ENCODE peak calls at places on chromosomes 16 and 17, in six cellular contexts. One of them, this sample, is unnamed.

GRCh38 chr17:82301916-82302497 is 15.4 kb downstream of the CD7 start:
- DNase-seq in astrocyte: no peak
- DNase-seq in fibroblast of villous mesenchyme: no peak
- DNase-seq in fibroblast of mammary gland: no peak
- DNase-seq in transverse colon: peak; percentile 47
- DNase-seq in tibial nerve: no peak
- DNase-seq in this sample: no peak

GRCh38 chr16:20064931-20065330 is 8.8 kb downstream of the GPR139 start:
- DNase-seq in astrocyte: no peak
- DNase-seq in fibroblast of villous mesenchyme: no peak
- DNase-seq in fibroblast of mammary gland: no peak
- DNase-seq in transverse colon: no peak
- DNase-seq in tibial nerve: no peak
- DNase-seq in this sample: peak; percentile 2

GRCh38 chr17:75168998-75169397 is 13.8 kb downstream of the SUMO2 start:
- DNase-seq in astrocyte: no peak
- DNase-seq in fibroblast of villous mesenchyme: no peak
- DNase-seq in fibroblast of mammary gland: no peak
- DNase-seq in transverse colon: no peak
- DNase-seq in tibial nerve: no peak
- DNase-seq in this sample: no peak

GRCh38 chr17:78870621-78871020 is 30.0 kb upstream of the USP36 start:
- DNase-seq in astrocyte: no peak
- DNase-seq in fibroblast of villous mesenchyme: no peak
- DNase-seq in fibroblast of mammary gland: no peak
- DNase-seq in transverse colon: no peak
- DNase-seq in tibial nerve: no peak
- DNase-seq in this sample: no peak

GRCh38 chr17:55228683-55229192 is 36.0 kb upstream of the HLF start:
- DNase-seq in astrocyte: no peak
- DNase-seq in fibroblast of villous mesenchyme: no peak
- DNase-seq in fibroblast of mammary gland: no peak
- DNase-seq in transverse colon: no peak
- DNase-seq in tibial nerve: no peak
- DNase-seq in this sample: no peak

GRCh38 chr17:27888945-27889344 is 4.2 kb downstream of the LYRM9 start:
- DNase-seq in astrocyte: no peak
- DNase-seq in fibroblast of villous mesenchyme: no peak
- DNase-seq in fibroblast of mammary gland: no peak
- DNase-seq in transverse colon: no peak
- DNase-seq in tibial nerve: no peak
- DNase-seq in this sample: peak; percentile 11

GRCh38 chr16:73279451-73279850 is 231.5 kb upstream of the ZFHX3 start:
- DNase-seq in astrocyte: no peak
- DNase-seq in fibroblast of villous mesenchyme: no peak
- DNase-seq in fibroblast of mammary gland: no peak
- DNase-seq in transverse colon: no peak
- DNase-seq in tibial nerve: no peak
- DNase-seq in this sample: no peak

GRCh38 chr16:8168016-8168415 is 422.3 kb downstream of the TMEM114 start:
- DNase-seq in astrocyte: no peak
- DNase-seq in fibroblast of villous mesenchyme: no peak
- DNase-seq in fibroblast of mammary gland: no peak
- DNase-seq in transverse colon: no peak
- DNase-seq in tibial nerve: no peak
- DNase-seq in this sample: no peak

GRCh38 chr16:29915590-29916247 is 10.3 kb downstream of the KCTD13 start:
- DNase-seq in astrocyte: peak; percentile 76
- DNase-seq in fibroblast of villous mesenchyme: peak; percentile 40
- DNase-seq in fibroblast of mammary gland: no peak
- DNase-seq in transverse colon: no peak
- DNase-seq in tibial nerve: no peak
- DNase-seq in this sample: peak; percentile 39

GRCh38 chr16:20904507-20905079 is 4.0 kb downstream of the LYRM1 start:
- DNase-seq in astrocyte: peak; percentile 98
- DNase-seq in fibroblast of villous mesenchyme: peak; percentile 82
- DNase-seq in fibroblast of mammary gland: peak; percentile 64
- DNase-seq in transverse colon: no peak
- DNase-seq in tibial nerve: no peak
- DNase-seq in this sample: peak; percentile 86

GRCh38 chr16:11224096-11224893 is 31.7 kb downstream of the SOCS1 start:
- DNase-seq in astrocyte: no peak
- DNase-seq in fibroblast of villous mesenchyme: no peak
- DNase-seq in fibroblast of mammary gland: no peak
- DNase-seq in transverse colon: peak; percentile 86
- DNase-seq in tibial nerve: peak; percentile 64
- DNase-seq in this sample: no peak

GRCh38 chr16:1035066-1035415 is 37.5 kb upstream of the SSTR5 start:
- DNase-seq in astrocyte: no peak
- DNase-seq in fibroblast of villous mesenchyme: no peak
- DNase-seq in fibroblast of mammary gland: no peak
- DNase-seq in transverse colon: no peak
- DNase-seq in tibial nerve: no peak
- DNase-seq in this sample: no peak

GRCh38 chr17:45077643-45078042 is 16.5 kb downstream of the NMT1 start:
- DNase-seq in astrocyte: no peak
- DNase-seq in fibroblast of villous mesenchyme: peak; percentile 65
- DNase-seq in fibroblast of mammary gland: no peak
- DNase-seq in transverse colon: no peak
- DNase-seq in tibial nerve: no peak
- DNase-seq in this sample: no peak

GRCh38 chr17:3032258-3033247 is 30.9 kb downstream of the OR1D5 start:
- DNase-seq in astrocyte: no peak
- DNase-seq in fibroblast of villous mesenchyme: no peak
- DNase-seq in fibroblast of mammary gland: no peak
- DNase-seq in transverse colon: no peak
- DNase-seq in tibial nerve: no peak
- DNase-seq in this sample: no peak

GRCh38 chr16:55136356-55136755 is 187.6 kb upstream of the IRX6 start:
- DNase-seq in astrocyte: no peak
- DNase-seq in fibroblast of villous mesenchyme: peak; percentile 59
- DNase-seq in fibroblast of mammary gland: no peak
- DNase-seq in transverse colon: no peak
- DNase-seq in tibial nerve: no peak
- DNase-seq in this sample: no peak

GRCh38 chr17:82963104-82963950 is 116.1 kb upstream of the METRNL start:
- DNase-seq in astrocyte: peak; percentile 49
- DNase-seq in fibroblast of villous mesenchyme: peak; percentile 79
- DNase-seq in fibroblast of mammary gland: peak; percentile 70
- DNase-seq in transverse colon: peak; percentile 76
- DNase-seq in tibial nerve: peak; percentile 71
- DNase-seq in this sample: peak; percentile 81

GRCh38 chr17:48530208-48530886 is 464 bp downstream of the HOXB1 start:
- DNase-seq in astrocyte: no peak
- DNase-seq in fibroblast of villous mesenchyme: no peak
- DNase-seq in fibroblast of mammary gland: no peak
- DNase-seq in transverse colon: no peak
- DNase-seq in tibial nerve: no peak
- DNase-seq in this sample: no peak

GRCh38 chr16:73781297-73781696 is 515.3 kb upstream of the PSMD7 start:
- DNase-seq in astrocyte: no peak
- DNase-seq in fibroblast of villous mesenchyme: no peak
- DNase-seq in fibroblast of mammary gland: no peak
- DNase-seq in transverse colon: no peak
- DNase-seq in tibial nerve: no peak
- DNase-seq in this sample: no peak

GRCh38 chr16:88922114-88922825 is 54.7 kb downstream of the CBFA2T3 start:
- DNase-seq in astrocyte: peak; percentile 61
- DNase-seq in fibroblast of villous mesenchyme: peak; percentile 63
- DNase-seq in fibroblast of mammary gland: peak; percentile 55
- DNase-seq in transverse colon: peak; percentile 67
- DNase-seq in tibial nerve: peak; percentile 64
- DNase-seq in this sample: peak; percentile 66

GRCh38 chr17:80687819-80688218 is 143.2 kb downstream of the RPTOR start:
- DNase-seq in astrocyte: no peak
- DNase-seq in fibroblast of villous mesenchyme: no peak
- DNase-seq in fibroblast of mammary gland: no peak
- DNase-seq in transverse colon: no peak
- DNase-seq in tibial nerve: no peak
- DNase-seq in this sample: no peak

GRCh38 chr16:27692576-27692975 is 142.6 kb downstream of the KATNIP start:
- DNase-seq in astrocyte: no peak
- DNase-seq in fibroblast of villous mesenchyme: no peak
- DNase-seq in fibroblast of mammary gland: no peak
- DNase-seq in transverse colon: no peak
- DNase-seq in tibial nerve: no peak
- DNase-seq in this sample: no peak

DNA sequence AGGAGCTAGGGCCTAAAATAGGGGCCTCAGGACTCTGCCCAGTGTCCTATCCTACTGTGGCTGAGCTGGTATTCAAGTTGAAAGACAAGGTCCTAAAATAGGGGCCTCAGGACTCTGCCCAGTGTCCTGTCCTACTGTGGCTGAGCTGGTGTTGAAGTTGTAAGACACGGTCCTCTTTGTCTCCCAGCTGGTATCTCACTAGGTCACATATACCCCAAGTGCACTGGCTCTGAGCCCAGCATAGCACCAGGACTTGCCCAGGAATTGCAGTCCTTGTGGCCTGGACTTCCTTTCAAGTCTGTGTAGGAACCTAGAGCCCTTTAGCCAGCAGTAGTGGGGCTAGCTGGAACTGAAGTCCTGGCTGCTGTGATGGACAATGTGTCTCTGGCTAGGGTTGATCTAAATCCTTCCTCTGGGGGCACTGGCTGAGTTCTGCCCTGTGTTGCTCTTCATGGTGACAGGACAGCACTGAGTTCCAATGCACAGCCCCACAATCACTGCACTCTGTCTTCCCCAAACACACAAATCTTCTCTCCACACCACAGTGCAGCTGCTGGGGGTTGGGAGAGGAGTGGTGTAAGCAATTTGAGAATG is 260.5 kb downstream of the HAPSTR1 start:
- DNase-seq in astrocyte: no peak
- DNase-seq in fibroblast of villous mesenchyme: no peak
- DNase-seq in fibroblast of mammary gland: no peak
- DNase-seq in transverse colon: no peak
- DNase-seq in tibial nerve: no peak
- DNase-seq in this sample: no peak
- H3K4me3 ChIP-seq in astrocyte: no peak overlapping the region
- H3K4me3 ChIP-seq in fibroblast of villous mesenchyme: no peak overlapping the region
- H3K4me3 ChIP-seq in fibroblast of mammary gland: no peak overlapping the region
- H3K4me3 ChIP-seq in transverse colon: no peak overlapping the region
- H3K4me3 ChIP-seq in tibial nerve: no peak overlapping the region
- H3K4me3 ChIP-seq in this sample: no peak overlapping the region

GRCh38 chr16:66481943-66482390 is 54.9 kb downstream of the BEAN1 start:
- DNase-seq in astrocyte: no peak
- DNase-seq in fibroblast of villous mesenchyme: no peak
- DNase-seq in fibroblast of mammary gland: no peak
- DNase-seq in transverse colon: no peak
- DNase-seq in tibial nerve: no peak
- DNase-seq in this sample: no peak
- TF ChIP-seq CTCF in astrocyte: no peak
- TF ChIP-seq CTCF in fibroblast of villous mesenchyme: no peak
- TF ChIP-seq CTCF in fibroblast of mammary gland: no peak
- TF ChIP-seq CTCF in transverse colon: no peak
- TF ChIP-seq CTCF in tibial nerve: no peak
- TF ChIP-seq CTCF in this sample: no peak

DNA sequence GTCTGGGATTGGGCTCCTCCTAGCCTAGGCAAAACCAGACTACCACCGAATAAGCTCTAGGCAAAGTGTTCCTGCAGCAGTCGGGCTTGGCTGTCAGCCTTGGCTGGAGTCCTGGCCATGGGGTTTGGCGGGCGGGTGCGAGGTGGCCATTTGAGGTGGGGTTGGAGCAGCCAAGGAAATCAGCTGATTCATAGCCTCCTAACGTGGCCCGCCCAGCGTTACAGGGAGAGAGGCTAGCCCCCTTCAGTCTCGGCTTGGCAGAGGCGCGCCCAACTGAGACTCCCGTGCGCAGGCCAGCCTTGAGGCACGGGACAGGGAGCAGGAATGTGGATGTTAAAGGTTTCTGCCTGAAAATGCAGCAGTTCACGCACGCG is 1.9 kb downstream of the PMP22 start:
- DNase-seq in astrocyte: peak; percentile 86
- DNase-seq in fibroblast of villous mesenchyme: peak; percentile 73
- DNase-seq in fibroblast of mammary gland: peak; percentile 88
- DNase-seq in transverse colon: peak; percentile 77
- DNase-seq in tibial nerve: peak; percentile 85
- DNase-seq in this sample: peak; percentile 83
- H3K4me3 ChIP-seq in astrocyte: peak overlapping the region; percentile 77
- H3K4me3 ChIP-seq in fibroblast of villous mesenchyme: peak overlapping the region; percentile 71
- H3K4me3 ChIP-seq in fibroblast of mammary gland: peak overlapping the region; percentile 76
- H3K4me3 ChIP-seq in transverse colon: peak overlapping the region; percentile 53
- H3K4me3 ChIP-seq in tibial nerve: peak overlapping the region; percentile 76
- H3K4me3 ChIP-seq in this sample: peak overlapping the region; percentile 84

DNA sequence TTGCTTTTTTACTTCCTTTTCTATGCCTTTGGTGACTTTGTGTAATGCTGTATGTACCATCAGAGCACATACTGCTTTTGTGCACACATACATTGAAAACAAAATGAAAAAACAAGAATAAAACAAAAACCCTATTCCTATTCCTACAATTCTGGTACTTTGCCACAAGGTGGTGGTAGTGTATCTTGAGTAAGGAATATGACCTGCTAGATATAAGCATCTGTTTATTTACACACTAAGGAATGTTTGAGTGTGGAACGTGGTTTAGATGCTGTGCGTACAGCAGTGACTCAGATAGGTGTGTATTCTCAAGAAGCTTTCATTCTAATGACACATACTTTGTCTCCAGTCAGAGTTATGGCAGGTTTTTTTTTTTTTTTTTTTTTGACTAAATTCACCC is 606.2 kb downstream of the WWOX start:
- DNase-seq in astrocyte: peak; percentile 18
- DNase-seq in fibroblast of villous mesenchyme: peak; percentile 75
- DNase-seq in fibroblast of mammary gland: peak; percentile 45
- DNase-seq in transverse colon: no peak
- DNase-seq in tibial nerve: no peak
- DNase-seq in this sample: peak; percentile 10
- TF ChIP-seq CTCF in astrocyte: peak; percentile 41
- TF ChIP-seq CTCF in fibroblast of villous mesenchyme: peak; percentile 58
- TF ChIP-seq CTCF in fibroblast of mammary gland: peak; percentile 44
- TF ChIP-seq CTCF in transverse colon: peak; percentile 60
- TF ChIP-seq CTCF in tibial nerve: no peak
- TF ChIP-seq CTCF in this sample: peak; percentile 8

GRCh38 chr16:69926241-69926640 is 24.9 kb upstream of the CLEC18A start:
- DNase-seq in astrocyte: no peak
- DNase-seq in fibroblast of villous mesenchyme: no peak
- DNase-seq in fibroblast of mammary gland: no peak
- DNase-seq in transverse colon: no peak
- DNase-seq in tibial nerve: no peak
- DNase-seq in this sample: no peak
- H3K4me3 ChIP-seq in astrocyte: peak overlapping the region; percentile 31
- H3K4me3 ChIP-seq in fibroblast of villous mesenchyme: no peak overlapping the region
- H3K4me3 ChIP-seq in fibroblast of mammary gland: no peak overlapping the region
- H3K4me3 ChIP-seq in transverse colon: no peak overlapping the region
- H3K4me3 ChIP-seq in tibial nerve: peak overlapping the region; percentile 48
- H3K4me3 ChIP-seq in this sample: no peak overlapping the region

GRCh38 chr16:64950262-64950661 is 171.6 kb downstream of the CDH11 start:
- DNase-seq in astrocyte: no peak
- DNase-seq in fibroblast of villous mesenchyme: no peak
- DNase-seq in fibroblast of mammary gland: no peak
- DNase-seq in transverse colon: no peak
- DNase-seq in tibial nerve: no peak
- DNase-seq in this sample: no peak
- TF ChIP-seq CTCF in astrocyte: peak; percentile 25
- TF ChIP-seq CTCF in fibroblast of villous mesenchyme: no peak
- TF ChIP-seq CTCF in fibroblast of mammary gland: peak; percentile 30
- TF ChIP-seq CTCF in transverse colon: no peak
- TF ChIP-seq CTCF in tibial nerve: no peak
- TF ChIP-seq CTCF in this sample: peak; percentile 33

GRCh38 chr16:53519417-53520091 is 16.5 kb upstream of the AKTIP start:
- DNase-seq in astrocyte: no peak
- DNase-seq in fibroblast of villous mesenchyme: no peak
- DNase-seq in fibroblast of mammary gland: no peak
- DNase-seq in transverse colon: no peak
- DNase-seq in tibial nerve: no peak
- DNase-seq in this sample: no peak
- H3K4me3 ChIP-seq in astrocyte: no peak overlapping the region
- H3K4me3 ChIP-seq in fibroblast of villous mesenchyme: no peak overlapping the region
- H3K4me3 ChIP-seq in fibroblast of mammary gland: no peak overlapping the region
- H3K4me3 ChIP-seq in transverse colon: no peak overlapping the region
- H3K4me3 ChIP-seq in tibial nerve: no peak overlapping the region
- H3K4me3 ChIP-seq in this sample: no peak overlapping the region